ENCODE peak calls at places on chromosomes 2 and 18, in six cellular contexts. L, F, E, O, G and J are unnamed samples.

GRCh38 chr2:28993211-28993960 is 12.3 kb downstream of the TOGARAM2 start:
- DNase-seq in L (no peak), F (no peak), E (no peak), O (no peak), G (peak), J (no peak)

GRCh38 chr2:168354499-168354898 is 101.6 kb upstream of the CERS6 start:
- DNase-seq in L (no peak), F (no peak), E (no peak), O (no peak), G (no peak), J (no peak)

GRCh38 chr18:48927286-48928080 is 23.3 kb downstream of the SMAD7 start:
- DNase-seq in L (no peak), F (no peak), E (no peak), O (no peak), G (no peak), J (no peak)

GRCh38 chr2:127356531-127356930 is 31.2 kb downstream of the MAP3K2 start:
- DNase-seq in L (no peak), F (no peak), E (no peak), O (no peak), G (no peak), J (no peak)

GRCh38 chr2:136013286-136013685 is 27.9 kb upstream of the DARS1 start:
- DNase-seq in L (no peak), F (no peak), E (no peak), O (no peak), G (no peak), J (no peak)

GRCh38 chr2:16128746-16129610 is 188.6 kb downstream of the MYCN start:
- DNase-seq in L (peak), F (no peak), E (no peak), O (no peak), G (no peak), J (no peak)

GRCh38 chr2:217064234-217065103 is 204.6 kb upstream of the TNP1 start:
- DNase-seq in L (no peak), F (no peak), E (no peak), O (no peak), G (no peak), J (no peak)

GRCh38 chr2:72112421-72112820 is 35.2 kb downstream of the CYP26B1 start:
- DNase-seq in L (peak), F (no peak), E (no peak), O (no peak), G (peak), J (no peak)

GRCh38 chr2:55616509-55617159 is 788 bp downstream of the PPP4R3B start:
- DNase-seq in L (no peak), F (peak), E (peak), O (no peak), G (peak), J (no peak)

GRCh38 chr2:241703128-241703604 is 1.3 kb downstream of the ING5 start:
- DNase-seq in L (no peak), F (peak), E (no peak), O (no peak), G (no peak), J (no peak)

GRCh38 chr2:47230418-47230817 is 75.3 kb upstream of the STPG4 start:
- DNase-seq in L (no peak), F (no peak), E (no peak), O (peak), G (peak), J (peak)

GRCh38 chr2:101022221-101022620 is 20.1 kb downstream of the RPL31 start:
- DNase-seq in L (no peak), F (no peak), E (no peak), O (no peak), G (no peak), J (no peak)

DNA sequence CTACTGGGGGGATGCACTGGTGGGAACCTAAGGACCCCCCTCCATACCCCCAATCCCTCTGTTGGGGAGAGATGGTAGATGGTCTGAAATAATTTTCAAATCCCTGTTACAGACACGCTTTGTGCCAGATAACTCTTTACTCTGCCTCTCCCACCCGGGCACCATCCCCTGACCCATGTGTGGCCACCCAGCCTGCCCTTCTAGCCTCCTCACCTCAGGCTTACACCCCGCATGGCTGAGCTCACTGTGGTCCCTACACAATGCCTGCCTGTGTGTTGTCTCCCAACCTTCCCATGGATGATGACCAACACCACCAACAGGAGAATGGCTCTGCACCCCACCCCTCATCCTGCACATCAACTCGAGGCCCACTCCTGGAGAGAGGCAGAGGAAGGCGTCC is 15.0 kb downstream of the SPEG start:
- DNase-seq in L (no peak), F (no peak), E (no peak), O (peak), G (no peak), J (no peak)
- H3K27ac ChIP-seq in L (peak), F (no peak), E (no peak), O (peak), G (no peak), J (no peak)

DNA sequence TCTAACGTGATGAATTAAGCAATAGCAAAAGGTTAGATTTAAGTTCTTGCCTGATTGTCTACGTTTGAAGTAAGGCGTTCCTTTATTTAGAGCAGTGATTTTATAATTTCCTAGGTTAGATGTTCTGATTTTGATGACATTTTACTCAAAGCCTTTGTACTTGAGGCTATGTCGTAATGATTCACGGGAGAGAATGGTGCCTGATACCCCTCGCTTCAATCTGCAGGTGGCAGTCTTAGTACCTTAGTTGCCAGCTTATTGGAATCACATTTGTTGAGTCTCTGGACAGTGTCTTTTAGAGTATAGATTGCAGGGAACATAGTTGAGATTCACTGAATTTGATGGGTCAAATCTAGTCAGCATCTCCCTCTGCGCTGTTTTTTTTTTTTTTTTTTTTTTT is 89.5 kb downstream of the BIRC6 start:
- DNase-seq in L (no peak), F (no peak), E (no peak), O (no peak), G (no peak), J (no peak)
- H3K27ac ChIP-seq in L (no peak), F (no peak), E (no peak), O (no peak), G (no peak), J (no peak)

DNA sequence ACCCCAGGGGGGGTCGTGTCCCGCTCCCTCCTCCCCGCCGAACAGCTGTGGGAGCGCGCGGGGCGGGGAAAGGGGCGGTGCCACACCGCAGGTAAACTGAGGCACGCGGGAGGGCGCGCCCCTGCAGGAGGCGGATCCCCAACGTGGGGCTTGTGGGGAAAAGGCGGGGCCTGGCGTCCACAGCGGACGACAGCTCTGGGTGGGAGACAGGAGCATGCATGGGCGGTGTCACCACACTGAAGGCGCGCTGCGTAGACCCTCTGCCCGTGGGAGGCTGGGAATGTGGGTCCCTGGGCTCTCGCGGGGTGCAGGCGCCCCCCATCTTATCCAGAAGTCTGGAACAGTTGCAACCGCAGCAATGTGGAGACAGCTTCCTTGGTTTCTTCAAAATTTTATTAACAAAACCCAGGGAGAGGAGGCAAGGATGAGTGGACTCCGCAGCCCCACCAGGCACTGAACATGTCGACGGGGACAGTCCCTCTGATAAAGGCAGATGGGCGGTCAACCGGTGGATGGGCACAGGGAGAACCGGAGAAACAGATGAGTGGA is 723 bp upstream of the MBD1 start:
- DNase-seq in L (no peak), F (no peak), E (no peak), O (no peak), G (no peak), J (no peak)
- H3K27ac ChIP-seq in L (peak), F (peak), E (peak), O (peak), G (peak), J (peak)

GRCh38 chr18:77138270-77138669 is 5.7 kb upstream of the MBP start:
- DNase-seq in L (no peak), F (no peak), E (no peak), O (no peak), G (no peak), J (no peak)
- H3K27ac ChIP-seq in L (no peak), F (no peak), E (no peak), O (no peak), G (no peak), J (no peak)

GRCh38 chr2:210225461-210225798 is 183 bp upstream of the ACADL start:
- DNase-seq in L (no peak), F (no peak), E (no peak), O (no peak), G (no peak), J (no peak)
- H3K27ac ChIP-seq in L (peak), F (no peak), E (no peak), O (peak), G (no peak), J (no peak)